ENCODE peak calls at places on chromosome 21, in six cellular contexts. One of them, this sample, is unnamed.

GRCh38 chr21:36077758-36078157 is 7.9 kb downstream of the CBR1 start:
- DNase-seq in mucosa of descending colon: no peak
- DNase-seq in CD8-positive, alpha-beta T cell: no peak
- DNase-seq in A673: no peak
- DNase-seq in fibroblast of lung: no peak
- DNase-seq in GM23338: no peak
- DNase-seq in this sample: no peak

GRCh38 chr21:37682908-37683307 is 233.3 kb downstream of the KCNJ6 start:
- DNase-seq in mucosa of descending colon: no peak
- DNase-seq in CD8-positive, alpha-beta T cell: no peak
- DNase-seq in A673: no peak
- DNase-seq in fibroblast of lung: no peak
- DNase-seq in GM23338: no peak
- DNase-seq in this sample: peak

GRCh38 chr21:46455575-46456385 is 2.9 kb upstream of the DIP2A start:
- DNase-seq in mucosa of descending colon: no peak
- DNase-seq in CD8-positive, alpha-beta T cell: no peak
- DNase-seq in A673: peak
- DNase-seq in fibroblast of lung: peak
- DNase-seq in GM23338: no peak
- DNase-seq in this sample: peak

GRCh38 chr21:45356653-45357435 is 48.1 kb upstream of the COL18A1 start:
- DNase-seq in mucosa of descending colon: no peak
- DNase-seq in CD8-positive, alpha-beta T cell: no peak
- DNase-seq in A673: no peak
- DNase-seq in fibroblast of lung: no peak
- DNase-seq in GM23338: no peak
- DNase-seq in this sample: no peak

GRCh38 chr21:46113497-46114176 is 15.7 kb downstream of the COL6A2 start:
- DNase-seq in mucosa of descending colon: peak
- DNase-seq in CD8-positive, alpha-beta T cell: no peak
- DNase-seq in A673: no peak
- DNase-seq in fibroblast of lung: no peak
- DNase-seq in GM23338: no peak
- DNase-seq in this sample: no peak

GRCh38 chr21:44994016-44994365 is 54.2 kb downstream of the SLX9 start:
- DNase-seq in mucosa of descending colon: peak
- DNase-seq in CD8-positive, alpha-beta T cell: no peak
- DNase-seq in A673: no peak
- DNase-seq in fibroblast of lung: no peak
- DNase-seq in GM23338: no peak
- DNase-seq in this sample: no peak

GRCh38 chr21:44329086-44329889 is 9.9 kb downstream of the CFAP410 start:
- DNase-seq in mucosa of descending colon: no peak
- DNase-seq in CD8-positive, alpha-beta T cell: no peak
- DNase-seq in A673: no peak
- DNase-seq in fibroblast of lung: no peak
- DNase-seq in GM23338: no peak
- DNase-seq in this sample: no peak

GRCh38 chr21:15620892-15621291 is 108.9 kb upstream of the USP25 start:
- DNase-seq in mucosa of descending colon: no peak
- DNase-seq in CD8-positive, alpha-beta T cell: no peak
- DNase-seq in A673: no peak
- DNase-seq in fibroblast of lung: no peak
- DNase-seq in GM23338: no peak
- DNase-seq in this sample: no peak

GRCh38 chr21:44616591-44616926 is 4.7 kb downstream of the KRTAP10-8 start:
- DNase-seq in mucosa of descending colon: no peak
- DNase-seq in CD8-positive, alpha-beta T cell: no peak
- DNase-seq in A673: no peak
- DNase-seq in fibroblast of lung: no peak
- DNase-seq in GM23338: no peak
- DNase-seq in this sample: no peak

GRCh38 chr21:45154511-45155508 is 80.4 kb downstream of the ADARB1 start:
- DNase-seq in mucosa of descending colon: no peak
- DNase-seq in CD8-positive, alpha-beta T cell: peak
- DNase-seq in A673: peak
- DNase-seq in fibroblast of lung: peak
- DNase-seq in GM23338: peak
- DNase-seq in this sample: peak

GRCh38 chr21:43902441-43902840 is 37.4 kb downstream of the AGPAT3 start:
- DNase-seq in mucosa of descending colon: no peak
- DNase-seq in CD8-positive, alpha-beta T cell: no peak
- DNase-seq in A673: peak
- DNase-seq in fibroblast of lung: peak
- DNase-seq in GM23338: no peak
- DNase-seq in this sample: peak

GRCh38 chr21:42221581-42222345 is 2.8 kb downstream of the ABCG1 start:
- DNase-seq in mucosa of descending colon: no peak
- DNase-seq in CD8-positive, alpha-beta T cell: no peak
- DNase-seq in A673: no peak
- DNase-seq in fibroblast of lung: peak
- DNase-seq in GM23338: no peak
- DNase-seq in this sample: no peak

GRCh38 chr21:37562920-37563640 is 196.5 kb downstream of the DYRK1A start:
- DNase-seq in mucosa of descending colon: peak
- DNase-seq in CD8-positive, alpha-beta T cell: no peak
- DNase-seq in A673: no peak
- DNase-seq in fibroblast of lung: no peak
- DNase-seq in GM23338: no peak
- DNase-seq in this sample: no peak

GRCh38 chr21:43339668-43340067 is 87.3 kb downstream of the SIK1 start:
- DNase-seq in mucosa of descending colon: no peak
- DNase-seq in CD8-positive, alpha-beta T cell: no peak
- DNase-seq in A673: no peak
- DNase-seq in fibroblast of lung: no peak
- DNase-seq in GM23338: no peak
- DNase-seq in this sample: no peak

GRCh38 chr21:36260030-36260787 is 59.8 kb upstream of the MORC3 start:
- DNase-seq in mucosa of descending colon: no peak
- DNase-seq in CD8-positive, alpha-beta T cell: peak
- DNase-seq in A673: peak
- DNase-seq in fibroblast of lung: peak
- DNase-seq in GM23338: peak
- DNase-seq in this sample: peak

GRCh38 chr21:42630626-42631025 is 22.8 kb upstream of the PDE9A start:
- DNase-seq in mucosa of descending colon: no peak
- DNase-seq in CD8-positive, alpha-beta T cell: no peak
- DNase-seq in A673: no peak
- DNase-seq in fibroblast of lung: no peak
- DNase-seq in GM23338: no peak
- DNase-seq in this sample: no peak

GRCh38 chr21:46203203-46203600 is 18.9 kb upstream of the SPATC1L start:
- DNase-seq in mucosa of descending colon: no peak
- DNase-seq in CD8-positive, alpha-beta T cell: no peak
- DNase-seq in A673: no peak
- DNase-seq in fibroblast of lung: no peak
- DNase-seq in GM23338: no peak
- DNase-seq in this sample: no peak

GRCh38 chr21:42538479-42539275 is 25.0 kb downstream of the SLC37A1 start:
- DNase-seq in mucosa of descending colon: no peak
- DNase-seq in CD8-positive, alpha-beta T cell: no peak
- DNase-seq in A673: peak
- DNase-seq in fibroblast of lung: no peak
- DNase-seq in GM23338: no peak
- DNase-seq in this sample: no peak

GRCh38 chr21:42806489-42807140 is 72.7 kb downstream of the WDR4 start:
- DNase-seq in mucosa of descending colon: no peak
- DNase-seq in CD8-positive, alpha-beta T cell: no peak
- DNase-seq in A673: peak
- DNase-seq in fibroblast of lung: no peak
- DNase-seq in GM23338: peak
- DNase-seq in this sample: no peak

GRCh38 chr21:42107881-42108553 is 36.9 kb downstream of the UMODL1 start:
- DNase-seq in mucosa of descending colon: peak
- DNase-seq in CD8-positive, alpha-beta T cell: peak
- DNase-seq in A673: peak
- DNase-seq in fibroblast of lung: peak
- DNase-seq in GM23338: peak
- DNase-seq in this sample: peak

GRCh38 chr21:41171210-41171609 is 3.2 kb downstream of the BACE2 start:
- DNase-seq in mucosa of descending colon: no peak
- DNase-seq in CD8-positive, alpha-beta T cell: no peak
- DNase-seq in A673: no peak
- DNase-seq in fibroblast of lung: no peak
- DNase-seq in GM23338: no peak
- DNase-seq in this sample: no peak

GRCh38 chr21:42142598-42142997 is 71.5 kb downstream of the UMODL1 start:
- DNase-seq in mucosa of descending colon: no peak
- DNase-seq in CD8-positive, alpha-beta T cell: no peak
- DNase-seq in A673: no peak
- DNase-seq in fibroblast of lung: no peak
- DNase-seq in GM23338: no peak
- DNase-seq in this sample: no peak

GRCh38 chr21:45439171-45439872 is 34.4 kb downstream of the COL18A1 start:
- DNase-seq in mucosa of descending colon: peak
- DNase-seq in CD8-positive, alpha-beta T cell: peak
- DNase-seq in A673: peak
- DNase-seq in fibroblast of lung: peak
- DNase-seq in GM23338: peak
- DNase-seq in this sample: peak

GRCh38 chr21:22342855-22343254 is 1344.6 kb downstream of the NCAM2 start:
- DNase-seq in mucosa of descending colon: no peak
- DNase-seq in CD8-positive, alpha-beta T cell: no peak
- DNase-seq in A673: peak
- DNase-seq in fibroblast of lung: no peak
- DNase-seq in GM23338: no peak
- DNase-seq in this sample: no peak

GRCh38 chr21:44057960-44058651 is 46.0 kb downstream of the TRAPPC10 start:
- DNase-seq in mucosa of descending colon: no peak
- DNase-seq in CD8-positive, alpha-beta T cell: no peak
- DNase-seq in A673: no peak
- DNase-seq in fibroblast of lung: no peak
- DNase-seq in GM23338: no peak
- DNase-seq in this sample: no peak

GRCh38 chr21:40166291-40166843 is 299.1 kb downstream of the PCP4 start:
- DNase-seq in mucosa of descending colon: no peak
- DNase-seq in CD8-positive, alpha-beta T cell: no peak
- DNase-seq in A673: no peak
- DNase-seq in fibroblast of lung: no peak
- DNase-seq in GM23338: peak
- DNase-seq in this sample: no peak

GRCh38 chr21:17775431-17776126 is 43.6 kb downstream of the C21orf91 start:
- DNase-seq in mucosa of descending colon: peak
- DNase-seq in CD8-positive, alpha-beta T cell: peak
- DNase-seq in A673: no peak
- DNase-seq in fibroblast of lung: no peak
- DNase-seq in GM23338: no peak
- DNase-seq in this sample: no peak

GRCh38 chr21:22711636-22712035 is 1713.4 kb downstream of the NCAM2 start:
- DNase-seq in mucosa of descending colon: no peak
- DNase-seq in CD8-positive, alpha-beta T cell: no peak
- DNase-seq in A673: peak
- DNase-seq in fibroblast of lung: no peak
- DNase-seq in GM23338: no peak
- DNase-seq in this sample: no peak

GRCh38 chr21:18772404-18772803 is 368.8 kb upstream of the TMPRSS15 start:
- DNase-seq in mucosa of descending colon: no peak
- DNase-seq in CD8-positive, alpha-beta T cell: no peak
- DNase-seq in A673: no peak
- DNase-seq in fibroblast of lung: peak
- DNase-seq in GM23338: no peak
- DNase-seq in this sample: no peak

GRCh38 chr21:41831453-41831831 is 47.7 kb downstream of the PRDM15 start:
- DNase-seq in mucosa of descending colon: peak
- DNase-seq in CD8-positive, alpha-beta T cell: no peak
- DNase-seq in A673: no peak
- DNase-seq in fibroblast of lung: no peak
- DNase-seq in GM23338: no peak
- DNase-seq in this sample: no peak

GRCh38 chr21:36551731-36552457 is 72.0 kb upstream of the CLDN14 start:
- DNase-seq in mucosa of descending colon: no peak
- DNase-seq in CD8-positive, alpha-beta T cell: no peak
- DNase-seq in A673: no peak
- DNase-seq in fibroblast of lung: peak
- DNase-seq in GM23338: no peak
- DNase-seq in this sample: peak

DNA sequence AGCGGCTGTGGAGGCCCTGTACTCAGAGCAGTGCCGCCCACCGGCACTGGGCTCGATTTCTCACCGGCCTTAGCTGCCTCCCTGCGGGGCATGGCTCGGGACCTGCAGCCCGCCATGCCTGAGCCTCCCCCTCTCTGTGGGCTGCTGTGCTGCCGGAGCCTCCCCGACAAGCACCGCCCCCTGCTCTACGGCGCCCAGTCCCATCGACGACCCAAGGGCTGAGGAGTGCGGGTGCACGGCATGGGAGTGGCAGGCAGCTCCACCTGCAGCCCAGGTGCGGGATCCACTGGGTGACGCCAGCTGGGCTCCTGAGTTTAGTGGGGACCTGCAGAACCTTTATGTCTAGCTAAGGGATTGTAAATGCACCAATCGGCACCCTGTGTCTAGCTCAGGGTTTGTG is 5.2 kb upstream of the SOD1 start:
- DNase-seq in mucosa of descending colon: no peak
- DNase-seq in CD8-positive, alpha-beta T cell: no peak
- DNase-seq in A673: no peak
- DNase-seq in fibroblast of lung: no peak
- DNase-seq in GM23338: peak
- DNase-seq in this sample: no peak
- TF ChIP-seq CTCF in mucosa of descending colon: no peak
- TF ChIP-seq CTCF in CD8-positive, alpha-beta T cell: no peak
- TF ChIP-seq CTCF in A673: no peak
- TF ChIP-seq CTCF in fibroblast of lung: no peak
- TF ChIP-seq CTCF in GM23338: no peak
- TF ChIP-seq CTCF in this sample: no peak

GRCh38 chr21:26781331-26781730 is 63.9 kb downstream of the ADAMTS1 start:
- DNase-seq in mucosa of descending colon: no peak
- DNase-seq in CD8-positive, alpha-beta T cell: no peak
- DNase-seq in A673: no peak
- DNase-seq in fibroblast of lung: no peak
- DNase-seq in GM23338: no peak
- DNase-seq in this sample: no peak
- H3K4me3 ChIP-seq in mucosa of descending colon: no peak
- H3K4me3 ChIP-seq in CD8-positive, alpha-beta T cell: no peak
- H3K4me3 ChIP-seq in A673: no peak
- H3K4me3 ChIP-seq in fibroblast of lung: no peak
- H3K4me3 ChIP-seq in GM23338: no peak
- H3K4me3 ChIP-seq in this sample: no peak

GRCh38 chr21:39096754-39097153 is 86.5 kb downstream of the PSMG1 start:
- DNase-seq in mucosa of descending colon: no peak
- DNase-seq in CD8-positive, alpha-beta T cell: no peak
- DNase-seq in A673: no peak
- DNase-seq in fibroblast of lung: no peak
- DNase-seq in GM23338: peak
- DNase-seq in this sample: no peak
- TF ChIP-seq CTCF in mucosa of descending colon: no peak
- TF ChIP-seq CTCF in CD8-positive, alpha-beta T cell: no peak
- TF ChIP-seq CTCF in A673: peak
- TF ChIP-seq CTCF in fibroblast of lung: no peak
- TF ChIP-seq CTCF in GM23338: peak
- TF ChIP-seq CTCF in this sample: no peak

DNA sequence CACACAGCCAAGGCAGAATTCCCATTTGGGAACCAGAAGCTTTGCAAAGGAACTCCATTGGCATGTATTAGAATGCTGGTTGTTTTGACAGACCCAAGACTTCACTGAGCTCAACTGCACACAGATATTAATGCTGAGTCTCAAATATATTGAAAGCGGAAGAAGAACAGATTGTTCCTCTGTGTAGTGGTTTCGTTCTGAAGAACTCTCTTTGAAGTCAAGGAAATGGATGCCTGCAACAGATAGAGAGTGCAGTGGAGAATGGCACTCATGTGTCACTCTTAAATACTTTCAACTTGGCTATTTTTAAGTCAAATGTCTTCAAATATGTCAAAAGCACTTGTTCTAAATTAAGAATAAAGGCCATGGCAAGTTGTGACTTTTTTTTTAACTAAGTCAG is 387.5 kb downstream of the LTN1 start:
- DNase-seq in mucosa of descending colon: no peak
- DNase-seq in CD8-positive, alpha-beta T cell: no peak
- DNase-seq in A673: no peak
- DNase-seq in fibroblast of lung: no peak
- DNase-seq in GM23338: no peak
- DNase-seq in this sample: no peak
- H3K4me3 ChIP-seq in mucosa of descending colon: no peak
- H3K4me3 ChIP-seq in CD8-positive, alpha-beta T cell: no peak
- H3K4me3 ChIP-seq in A673: no peak
- H3K4me3 ChIP-seq in fibroblast of lung: no peak
- H3K4me3 ChIP-seq in GM23338: no peak
- H3K4me3 ChIP-seq in this sample: no peak